ENCODE peak calls at places on chromosomes 6 and 20, in seven cellular contexts. One of them, this sample, is unnamed.

GRCh38 chr6:26387565-26387964 is 4.7 kb downstream of the BTN2A2 start:
- DNase-seq in Peyer's patch: no peak
- DNase-seq in epithelial cell of proximal tubule: no peak
- DNase-seq in HT-29: no peak
- DNase-seq in AG04450: no peak
- DNase-seq in PC-9: no peak
- DNase-seq in AG09309: no peak
- DNase-seq in this sample: no peak

GRCh38 chr20:59525500-59526241 is 78.7 kb upstream of the PHACTR3 start:
- DNase-seq in epithelial cell of proximal tubule: no peak
- DNase-seq in PC-9: peak; percentile 46
- DNase-seq in Peyer's patch: peak; percentile 65
- DNase-seq in AG04450: no peak
- DNase-seq in HT-29: peak; percentile 79
- DNase-seq in AG09309: no peak
- DNase-seq in this sample: no peak

GRCh38 chr20:63589261-63590217 is 15.5 kb upstream of the HELZ2 start:
- DNase-seq in PC-9: no peak
- DNase-seq in epithelial cell of proximal tubule: no peak
- DNase-seq in AG09309: no peak
- DNase-seq in Peyer's patch: no peak
- DNase-seq in AG04450: no peak
- DNase-seq in HT-29: no peak
- DNase-seq in this sample: no peak

GRCh38 chr6:12075067-12075563 is 63.0 kb downstream of the HIVEP1 start:
- DNase-seq in Peyer's patch: no peak
- DNase-seq in HT-29: peak; percentile 12
- DNase-seq in AG04450: no peak
- DNase-seq in AG09309: no peak
- DNase-seq in PC-9: no peak
- DNase-seq in epithelial cell of proximal tubule: peak; percentile 4
- DNase-seq in this sample: no peak

GRCh38 chr20:58361549-58361948 is 27.5 kb upstream of the VAPB start:
- DNase-seq in HT-29: peak; percentile 49
- DNase-seq in AG04450: no peak
- DNase-seq in epithelial cell of proximal tubule: no peak
- DNase-seq in Peyer's patch: no peak
- DNase-seq in PC-9: no peak
- DNase-seq in AG09309: peak; percentile 47
- DNase-seq in this sample: peak; percentile 77

GRCh38 chr20:47676219-47676721 is 109.0 kb downstream of the SULF2 start:
- DNase-seq in Peyer's patch: no peak
- DNase-seq in HT-29: peak; percentile 17
- DNase-seq in AG04450: no peak
- DNase-seq in PC-9: no peak
- DNase-seq in AG09309: no peak
- DNase-seq in epithelial cell of proximal tubule: no peak
- DNase-seq in this sample: no peak

GRCh38 chr20:50211065-50211464 is 20.4 kb downstream of the CEBPB start:
- DNase-seq in HT-29: no peak
- DNase-seq in epithelial cell of proximal tubule: no peak
- DNase-seq in AG09309: no peak
- DNase-seq in Peyer's patch: no peak
- DNase-seq in AG04450: no peak
- DNase-seq in PC-9: no peak
- DNase-seq in this sample: no peak

GRCh38 chr6:161721511-161721910 is 447.6 kb upstream of the AGPAT4 start:
- DNase-seq in Peyer's patch: no peak
- DNase-seq in PC-9: no peak
- DNase-seq in AG04450: no peak
- DNase-seq in epithelial cell of proximal tubule: no peak
- DNase-seq in AG09309: no peak
- DNase-seq in HT-29: no peak
- DNase-seq in this sample: no peak

GRCh38 chr20:21435576-21435975 is 38.2 kb upstream of the NKX2-4 start:
- DNase-seq in Peyer's patch: no peak
- DNase-seq in AG09309: no peak
- DNase-seq in epithelial cell of proximal tubule: no peak
- DNase-seq in PC-9: no peak
- DNase-seq in HT-29: no peak
- DNase-seq in AG04450: no peak
- DNase-seq in this sample: no peak

GRCh38 chr6:31826793-31827285 is 699 bp upstream of the HSPA1B start:
- DNase-seq in Peyer's patch: peak; percentile 87
- DNase-seq in epithelial cell of proximal tubule: no peak
- DNase-seq in PC-9: peak; percentile 87
- DNase-seq in HT-29: peak; percentile 92
- DNase-seq in AG04450: no peak
- DNase-seq in AG09309: peak; percentile 64
- DNase-seq in this sample: peak; percentile 67

GRCh38 chr6:91476000-91476399 is 889.1 kb upstream of the MAP3K7 start:
- DNase-seq in AG04450: peak; percentile 39
- DNase-seq in AG09309: no peak
- DNase-seq in Peyer's patch: no peak
- DNase-seq in HT-29: peak; percentile 64
- DNase-seq in epithelial cell of proximal tubule: peak; percentile 68
- DNase-seq in PC-9: peak; percentile 45
- DNase-seq in this sample: no peak

GRCh38 chr20:43832096-43832816 is 82.4 kb upstream of the TOX2 start:
- DNase-seq in epithelial cell of proximal tubule: no peak
- DNase-seq in AG04450: no peak
- DNase-seq in HT-29: no peak
- DNase-seq in AG09309: no peak
- DNase-seq in Peyer's patch: no peak
- DNase-seq in PC-9: no peak
- DNase-seq in this sample: no peak